ENCODE peak calls at places on chromosomes 12 and 14, in nine cellular contexts. U is neural progenitor cell; R is naive thymus-derived CD4-positive, alpha-beta T cell; E is A549; I is kidney; P is mammary epithelial cell; V is lower lobe of right lung; L is left lung; T is right cardiac atrium. J is an unnamed sample.
A peak's percentile ranks its signal among the peaks of the same experiment; 100 is the strongest.

GRCh38 chr14:76810953-76811400 is 1.7 kb downstream of the ANGEL1 start:
- DNase-seq in U (peak; percentile 31), I (no peak), T (no peak), R (peak; percentile 38), P (peak; percentile 26), V (no peak), L (no peak), E (peak; percentile 38), J (no peak)

GRCh38 chr12:112891093-112892024 is 15.4 kb upstream of the OAS1 start:
- DNase-seq in U (no peak), T (peak; percentile 69), E (no peak), I (no peak), L (no peak), R (no peak), P (no peak), V (no peak), J (no peak)

GRCh38 chr14:100818221-100818699 is 7.7 kb upstream of the MEG3 start:
- DNase-seq in U (no peak), P (no peak), R (no peak), L (no peak), I (peak; percentile 47), V (no peak), T (no peak), E (no peak), J (no peak)

GRCh38 chr12:112946236-112947000 is 8.1 kb downstream of the OAS3 start:
- DNase-seq in E (no peak), T (no peak), I (no peak), V (no peak), R (no peak), U (no peak), P (no peak), L (no peak), J (no peak)

GRCh38 chr12:20494803-20495202 is 126.5 kb downstream of the PDE3A start:
- DNase-seq in V (no peak), P (no peak), I (no peak), T (no peak), R (no peak), U (no peak), E (no peak), L (no peak), J (no peak)

GRCh38 chr12:58041441-58041840 is 100.1 kb downstream of the ATP23 start:
- DNase-seq in T (no peak), V (no peak), I (no peak), R (no peak), E (no peak), U (no peak), L (no peak), P (no peak), J (no peak)

GRCh38 chr12:64175254-64175945 is 46.7 kb downstream of the KICS2 start:
- DNase-seq in I (no peak), L (no peak), P (no peak), T (no peak), U (peak; percentile 39), R (no peak), V (no peak), E (no peak), J (no peak)

GRCh38 chr12:84632556-84632955 is 280.0 kb downstream of the SLC6A15 start:
- DNase-seq in E (no peak), T (no peak), V (no peak), U (no peak), L (no peak), R (no peak), P (no peak), I (no peak), J (no peak)

GRCh38 chr14:104709387-104710019 is 14.5 kb upstream of the ADSS1 start:
- DNase-seq in E (no peak), I (no peak), U (no peak), P (no peak), R (no peak), V (no peak), L (no peak), T (no peak), J (no peak)

GRCh38 chr12:44193281-44193680 is 357.4 kb downstream of the TMEM117 start:
- DNase-seq in L (no peak), T (no peak), V (no peak), U (no peak), I (no peak), E (no peak), P (peak; percentile 14), R (no peak), J (no peak)

GRCh38 chr14:94686511-94687160 is 74.4 kb downstream of the SERPINA3 start:
- DNase-seq in R (no peak), L (no peak), T (no peak), P (no peak), V (no peak), I (no peak), E (no peak), U (no peak), J (no peak)

GRCh38 chr12:114903394-114903748 is 219.4 kb upstream of the TBX3 start:
- DNase-seq in E (no peak), T (no peak), U (no peak), R (no peak), L (no peak), I (no peak), V (no peak), P (no peak), J (no peak)

GRCh38 chr12:38691164-38691563 is 214.2 kb downstream of the CPNE8 start:
- DNase-seq in R (no peak), I (no peak), T (no peak), L (no peak), P (peak; percentile 65), E (no peak), U (no peak), V (no peak), J (peak; percentile 6)

GRCh38 chr14:98501335-98501734 is 770.7 kb downstream of the BCL11B start:
- DNase-seq in E (no peak), R (no peak), V (no peak), I (no peak), U (no peak), P (peak; percentile 91), L (no peak), T (no peak), J (peak; percentile 96)
- H3K27ac ChIP-seq in E (no peak overlapping the region), R (no peak overlapping the region), V (no peak overlapping the region), I (no peak overlapping the region), U (no peak overlapping the region), P (peak overlapping the region; percentile 68), L (no peak overlapping the region), T (no peak overlapping the region), J (peak overlapping the region; percentile 92)

DNA sequence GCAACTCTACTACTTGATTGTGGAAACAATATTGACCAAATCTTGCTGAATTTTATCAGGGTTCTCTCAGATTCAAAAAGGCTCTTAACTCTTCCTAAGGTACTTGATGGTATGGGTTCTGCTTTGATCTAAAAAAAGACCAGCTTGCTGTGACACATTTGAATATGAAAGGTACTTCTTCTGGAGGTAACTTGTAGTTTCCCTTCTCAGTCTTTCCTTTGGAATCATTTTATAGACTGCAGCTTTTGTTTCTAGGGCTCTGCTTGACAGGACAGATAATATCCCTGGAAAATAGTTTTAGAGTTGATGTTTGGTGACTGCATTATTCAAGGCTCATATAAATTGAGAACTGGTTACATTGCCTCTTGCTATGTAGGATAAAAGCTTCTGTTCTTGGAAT is 251.9 kb downstream of the FUT8 start:
- DNase-seq in L (no peak), V (no peak), I (no peak), E (no peak), U (no peak), T (no peak), R (no peak), P (no peak), J (no peak)
- H3K27ac ChIP-seq in L (no peak overlapping the region), V (no peak overlapping the region), I (no peak overlapping the region), E (no peak overlapping the region), U (no peak overlapping the region), T (no peak overlapping the region), R (no peak overlapping the region), P (no peak overlapping the region), J (no peak overlapping the region)

GRCh38 chr12:51822261-51822616 is 26.3 kb downstream of the FIGNL2 start:
- DNase-seq in R (no peak), V (no peak), E (no peak), P (no peak), U (no peak), T (no peak), I (no peak), L (no peak), J (no peak)

GRCh38 chr12:51821423-51822260 is 26.9 kb downstream of the FIGNL2 start:
- DNase-seq in U (peak; percentile 66), R (no peak), E (no peak), T (no peak), L (no peak), V (no peak), I (no peak), P (no peak), J (no peak)

GRCh38 chr12:51819851-51820720 is 28.4 kb downstream of the FIGNL2 start:
- DNase-seq in V (peak; percentile 36), L (no peak), P (no peak), E (peak; percentile 67), I (peak; percentile 80), T (peak; percentile 49), U (peak; percentile 24), R (no peak), J (no peak)

GRCh38 chr12:51822956-51823355 is 25.6 kb downstream of the FIGNL2 start:
- DNase-seq in U (no peak), P (no peak), L (no peak), I (no peak), V (no peak), T (no peak), R (no peak), E (no peak), J (no peak)

GRCh38 chr12:51820721-51821422 is 27.6 kb downstream of the FIGNL2 start:
- DNase-seq in L (peak; percentile 63), T (peak; percentile 66), V (peak; percentile 78), E (peak; percentile 82), P (no peak), R (peak; percentile 80), U (peak; percentile 92), I (peak; percentile 86), J (no peak)
- H3K27ac ChIP-seq in L (peak overlapping the region; percentile 51), T (no peak overlapping the region), V (peak overlapping the region; percentile 74), E (peak overlapping the region; percentile 98), P (no peak overlapping the region), R (peak overlapping the region; percentile 77), U (no peak overlapping the region), I (no peak overlapping the region), J (no peak overlapping the region)

DNA sequence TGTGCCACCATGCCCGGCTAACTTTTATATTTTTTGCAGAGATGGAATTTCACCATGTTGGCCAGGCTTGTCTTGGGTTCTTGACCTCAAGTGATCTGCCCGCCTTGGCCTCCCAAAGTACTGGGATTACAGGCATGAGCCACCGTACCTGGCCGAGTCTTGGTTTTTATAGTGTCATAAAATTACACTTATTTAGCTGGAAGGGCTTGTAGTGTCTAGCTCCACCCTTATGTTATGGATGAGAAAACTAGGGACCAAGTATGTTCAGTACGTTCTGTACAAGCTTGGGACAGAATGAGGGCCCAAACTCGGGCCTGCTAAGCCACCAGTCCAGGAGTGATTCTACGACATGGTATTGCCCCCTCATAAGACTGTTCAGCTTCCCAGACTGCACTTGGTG is 35.1 kb downstream of the SYNE2 start:
- DNase-seq in V (no peak), P (no peak), L (no peak), E (no peak), T (no peak), U (no peak), I (no peak), R (no peak), J (no peak)
- H3K27ac ChIP-seq in V (no peak overlapping the region), P (no peak overlapping the region), L (no peak overlapping the region), E (peak overlapping the region; percentile 37), T (no peak overlapping the region), U (no peak overlapping the region), I (peak overlapping the region; percentile 86), R (no peak overlapping the region), J (no peak overlapping the region)

GRCh38 chr12:401235-402126 is at the start of gene CCDC77:
- DNase-seq in E (peak; percentile 78), I (peak; percentile 95), P (peak; percentile 90), V (peak; percentile 92), L (peak; percentile 91), R (peak; percentile 96), T (peak; percentile 90), U (peak; percentile 97), J (peak; percentile 48)
- H3K27ac ChIP-seq in E (peak within 1 kb of the TSS; percentile 60), I (no peak within 1 kb of the TSS), P (peak within 1 kb of the TSS; percentile 67), V (peak within 1 kb of the TSS; percentile 61), L (peak within 1 kb of the TSS; percentile 77), R (peak within 1 kb of the TSS; percentile 71), T (peak within 1 kb of the TSS; percentile 32), U (no peak within 1 kb of the TSS), J (no peak within 1 kb of the TSS)